ENCODE peak calls at places on chromosomes 16 and 17, in five cellular contexts. U is A549, P is stomach, E is IMR-90, H is H54. Q is an unnamed sample.

GRCh38 chr17:63740464-63741181 is 976 bp downstream of the STRADA start:
- DNase-seq in H (peak), U (no peak), P (no peak), E (peak), Q (peak)

GRCh38 chr16:79664407-79664806 is 63.9 kb upstream of the MAF start:
- DNase-seq in P (no peak), U (no peak), H (no peak), E (no peak), Q (no peak)

GRCh38 chr17:77869041-77869595 is 89.4 kb upstream of the TNRC6C start:
- DNase-seq in E (no peak), P (no peak), U (no peak), H (no peak), Q (no peak)

GRCh38 chr17:973053-973452 is 6.5 kb downstream of the NXN start:
- DNase-seq in P (no peak), U (no peak), E (no peak), H (no peak), Q (no peak)

GRCh38 chr17:44828919-44829557 is 1.0 kb downstream of the GJC1 start:
- DNase-seq in P (no peak), H (no peak), E (no peak), U (peak), Q (no peak)

GRCh38 chr17:76265624-76266243 is 586 bp downstream of the UBALD2 start:
- DNase-seq in U (peak), P (peak), E (peak), H (no peak), Q (peak)

GRCh38 chr17:61470530-61471136 is 18.4 kb downstream of the TBX4 start:
- DNase-seq in H (no peak), P (no peak), E (no peak), U (no peak), Q (no peak)

GRCh38 chr17:61574542-61575351 is 16.3 kb downstream of the NACA2 start:
- DNase-seq in E (peak), H (peak), U (peak), P (no peak), Q (no peak)

GRCh38 chr17:46013502-46014165 is 14.6 kb downstream of the STH start:
- DNase-seq in E (peak), H (no peak), P (no peak), U (no peak), Q (no peak)

GRCh38 chr16:81445143-81445922 is 725 bp downstream of the CMIP start:
- DNase-seq in U (no peak), H (peak), P (peak), E (peak), Q (peak)

GRCh38 chr16:81549547-81550411 is 105.2 kb downstream of the CMIP start:
- DNase-seq in E (no peak), U (no peak), H (no peak), P (no peak), Q (no peak)

GRCh38 chr17:80843741-80844156 is 147.9 kb upstream of the CHMP6 start:
- DNase-seq in U (no peak), E (no peak), P (no peak), H (no peak), Q (no peak)

GRCh38 chr17:63930951-63931575 is 1.1 kb downstream of the CD79B start:
- DNase-seq in P (peak), U (no peak), H (no peak), E (no peak), Q (no peak)

GRCh38 chr17:3710951-3711383 is 12.7 kb upstream of the HASPIN start:
- DNase-seq in E (peak), U (no peak), P (no peak), H (peak), Q (no peak)

GRCh38 chr17:36016555-36016954 is 1.2 kb downstream of the CCL23 start:
- DNase-seq in H (no peak), P (no peak), E (no peak), U (no peak), Q (no peak)

GRCh38 chr16:88857728-88858339 is 907 bp downstream of the TRAPPC2L start:
- DNase-seq in E (peak), U (peak), P (peak), H (peak), Q (peak)

GRCh38 chr17:74733365-74734122 is 3.5 kb upstream of the RAB37 start:
- DNase-seq in E (no peak), H (no peak), P (no peak), U (no peak), Q (no peak)

GRCh38 chr16:10521681-10522274 is 58.6 kb downstream of the EMP2 start:
- DNase-seq in U (peak), H (peak), E (peak), P (peak), Q (peak)

GRCh38 chr17:33459078-33459940 is 166.2 kb upstream of the ASIC2 start:
- DNase-seq in U (no peak), E (no peak), H (no peak), P (no peak), Q (no peak)

GRCh38 chr17:32185875-32186274 is 43.6 kb downstream of the RHOT1 start:
- DNase-seq in U (no peak), P (no peak), H (no peak), E (peak), Q (no peak)

GRCh38 chr16:12160249-12160648 is 183.7 kb downstream of the SNX29 start:
- DNase-seq in E (no peak), U (no peak), H (no peak), P (no peak), Q (no peak)

GRCh38 chr16:21638573-21638975 is 13.8 kb downstream of the IGSF6 start:
- DNase-seq in P (no peak), E (peak), U (no peak), H (no peak), Q (no peak)

GRCh38 chr17:15944720-15945492 is at the start of gene ADORA2B:
- DNase-seq in E (peak), U (peak), H (peak), P (peak), Q (peak)
- TF ChIP-seq POLR2A in E (peak), U (peak), H (no peak), P (no peak), Q (peak)

GRCh38 chr17:28221751-28222414 is 97.1 kb upstream of the TMEM97 start:
- DNase-seq in U (no peak), E (peak), H (no peak), P (no peak), Q (no peak)
- TF ChIP-seq POLR2A in U (no peak), E (no peak), H (no peak), P (no peak), Q (no peak)

GRCh38 chr16:28596115-28596630 is 677 bp downstream of the SULT1A2 start:
- DNase-seq in U (no peak), P (no peak), H (no peak), E (no peak), Q (no peak)

GRCh38 chr16:28592511-28592910 is 4.3 kb downstream of the SULT1A2 start:
- DNase-seq in E (no peak), U (no peak), P (no peak), H (no peak), Q (no peak)

GRCh38 chr16:28597692-28598261 is 927 bp upstream of the SULT1A2 start:
- DNase-seq in E (no peak), U (peak), P (no peak), H (no peak), Q (peak)

GRCh38 chr16:28592979-28593553 is 3.8 kb downstream of the SULT1A2 start:
- DNase-seq in P (no peak), U (no peak), H (no peak), E (no peak), Q (no peak)

DNA sequence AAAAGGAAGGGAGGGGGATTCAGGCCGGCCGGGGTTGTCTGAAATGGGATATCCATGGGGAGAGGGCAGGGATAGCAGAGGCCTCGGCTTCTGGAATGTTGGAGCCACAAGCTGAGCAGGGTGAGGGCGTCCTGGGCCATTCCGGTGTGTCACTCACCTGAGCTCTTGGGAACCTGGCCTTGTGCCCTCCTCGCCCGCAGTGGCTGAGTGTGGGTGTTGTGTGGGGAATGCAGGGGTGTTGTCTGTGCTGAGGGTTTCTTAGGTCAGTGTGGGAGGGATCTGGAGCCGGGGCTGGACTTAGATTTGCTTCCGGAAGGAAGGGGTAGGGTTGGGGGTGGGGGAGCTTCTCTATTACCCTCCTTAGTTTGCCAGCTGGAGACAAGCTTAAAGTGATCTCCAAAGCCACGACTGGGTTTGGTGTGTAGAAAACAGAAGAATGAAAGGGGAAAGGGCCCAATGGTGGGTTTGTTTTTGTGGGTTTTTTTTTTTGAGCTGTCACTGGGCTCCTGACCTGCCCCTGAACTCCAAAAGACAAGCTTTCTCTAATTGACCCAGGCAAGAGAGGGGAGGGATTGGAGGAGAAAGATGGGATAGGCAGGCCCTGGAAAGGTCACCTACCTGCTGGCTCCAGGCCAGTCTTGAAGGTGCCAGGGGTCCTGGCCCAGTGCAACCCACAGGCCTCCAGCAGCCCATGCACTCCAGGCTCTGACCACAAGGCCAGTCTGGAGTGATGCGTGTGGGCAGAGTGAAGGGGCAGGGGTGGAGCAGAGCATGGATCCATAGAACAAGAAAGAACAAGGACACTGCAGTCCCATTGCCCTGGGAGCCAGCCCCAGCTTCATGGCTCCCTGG is at the start of gene SULT1A2:
- DNase-seq in H (no peak), E (no peak), U (no peak), P (peak), Q (no peak)
- TF ChIP-seq POLR2A in H (no peak), E (no peak), U (no peak), P (no peak), Q (no peak)

DNA sequence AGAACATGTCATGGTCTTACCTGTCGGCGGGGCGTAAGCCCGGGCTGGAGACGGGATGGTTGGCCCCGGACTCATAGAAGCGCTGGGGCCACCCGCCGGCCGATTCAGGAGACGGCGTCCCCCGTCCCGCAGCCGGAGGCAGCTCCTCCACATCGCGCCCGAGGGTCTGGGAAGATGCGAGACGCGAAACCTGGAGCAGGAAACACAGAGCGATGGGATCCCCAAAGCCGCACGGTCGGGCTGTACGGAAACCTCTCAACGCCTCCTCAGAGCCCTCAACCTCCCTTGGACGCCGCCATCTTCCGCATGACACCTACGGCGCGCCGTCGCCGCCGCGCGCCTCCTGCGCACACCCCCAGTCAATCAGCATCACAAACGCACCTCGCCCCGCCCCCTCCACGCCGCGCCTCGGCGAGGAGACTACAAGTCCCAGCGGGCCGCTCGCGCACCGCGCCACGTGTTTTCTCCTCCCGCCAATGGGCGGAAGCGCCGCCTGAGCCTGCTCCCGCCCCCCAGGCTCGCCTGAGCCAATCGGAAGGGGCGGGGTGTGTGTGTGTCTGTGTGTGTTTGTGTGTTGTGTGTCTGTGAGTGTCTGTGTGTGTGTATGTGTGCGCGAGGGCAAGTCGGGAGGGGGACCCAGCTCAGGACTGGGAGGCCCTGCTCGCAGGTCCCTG is at the start of the genes ATPAF2 and GID4:
- DNase-seq in P (peak), H (peak), U (peak), E (peak), Q (peak)
- TF ChIP-seq POLR2A in P (peak), H (peak), U (peak), E (peak), Q (peak)

GRCh38 chr17:82255573-82255972 is 17.9 kb downstream of the CSNK1D start:
- DNase-seq in U (no peak), P (no peak), H (no peak), E (no peak), Q (no peak)

GRCh38 chr17:82253179-82253544 is 20.3 kb downstream of the CSNK1D start:
- DNase-seq in P (no peak), H (no peak), E (no peak), U (no peak), Q (no peak)

GRCh38 chr17:82250868-82251500 is 22.1 kb downstream of the SLC16A3 start:
- DNase-seq in E (no peak), P (no peak), H (no peak), U (no peak), Q (no peak)

GRCh38 chr17:82249896-82250581 is 21.2 kb downstream of the SLC16A3 start:
- DNase-seq in E (no peak), P (no peak), U (no peak), H (no peak), Q (no peak)

DNA sequence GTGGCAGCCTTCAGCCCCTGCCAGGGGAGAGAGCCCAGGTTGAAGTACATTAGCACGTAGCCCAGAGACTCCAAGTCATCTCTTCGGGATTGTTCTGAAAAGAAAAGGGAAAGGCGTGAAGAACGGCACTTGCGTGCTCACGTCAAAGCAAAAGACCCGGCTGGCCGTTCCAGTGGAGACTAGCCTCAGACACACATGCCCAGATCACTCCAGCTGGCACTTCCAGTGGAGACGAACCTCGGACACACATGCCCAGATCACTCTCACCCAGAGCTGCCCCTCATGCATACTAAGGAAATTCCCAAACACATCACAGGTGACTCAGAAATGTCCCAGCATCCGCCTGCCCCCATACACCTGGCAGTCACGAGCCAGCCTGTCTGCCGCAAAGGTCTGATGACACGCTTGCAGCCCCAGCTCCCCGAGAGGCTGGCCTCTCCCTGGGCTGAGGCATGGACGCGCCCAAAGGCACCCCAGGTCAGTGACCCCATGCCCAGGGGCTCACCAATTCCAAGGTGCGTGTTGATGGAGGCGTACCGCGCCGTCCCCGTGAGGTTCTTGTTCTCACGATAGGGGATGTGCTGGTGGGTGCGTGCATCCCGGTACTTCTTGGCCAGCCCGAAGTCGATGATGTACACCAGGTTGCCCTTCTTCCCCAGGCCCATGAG is 20.9 kb downstream of the CSNK1D start:
- DNase-seq in E (no peak), H (no peak), U (no peak), P (no peak), Q (no peak)
- TF ChIP-seq POLR2A in E (no peak), H (no peak), U (no peak), P (no peak), Q (no peak)

GRCh38 chr16:1983544-1984346 is at the start of gene GFER:
- DNase-seq in H (peak), E (peak), U (peak), P (peak), Q (peak)
- TF ChIP-seq POLR2A in H (peak), E (peak), U (peak), P (no peak), Q (peak)

GRCh38 chr17:29110372-29110757 is 67.4 kb downstream of the PIPOX start:
- DNase-seq in U (no peak), E (no peak), P (no peak), H (no peak), Q (no peak)
- TF ChIP-seq POLR2A in U (no peak), E (no peak), P (no peak), H (no peak), Q (no peak)

GRCh38 chr17:82008258-82008940 is 14.3 kb downstream of the CENPX start:
- DNase-seq in H (no peak), E (no peak), U (no peak), P (no peak), Q (no peak)

GRCh38 chr17:82008941-82009405 is 13.7 kb downstream of the CENPX start:
- DNase-seq in U (no peak), P (no peak), H (no peak), E (no peak), Q (no peak)

GRCh38 chr17:82006468-82007227 is 16.0 kb downstream of the CENPX start:
- DNase-seq in P (no peak), E (peak), H (no peak), U (no peak), Q (no peak)

GRCh38 chr17:82007228-82007494 is 15.5 kb downstream of the CENPX start:
- DNase-seq in U (no peak), E (no peak), H (no peak), P (no peak), Q (no peak)

GRCh38 chr17:82007495-82008257 is 15.0 kb downstream of the CENPX start:
- DNase-seq in E (no peak), U (no peak), P (no peak), H (no peak), Q (no peak)
- TF ChIP-seq POLR2A in E (no peak), U (no peak), P (no peak), H (no peak), Q (no peak)

DNA sequence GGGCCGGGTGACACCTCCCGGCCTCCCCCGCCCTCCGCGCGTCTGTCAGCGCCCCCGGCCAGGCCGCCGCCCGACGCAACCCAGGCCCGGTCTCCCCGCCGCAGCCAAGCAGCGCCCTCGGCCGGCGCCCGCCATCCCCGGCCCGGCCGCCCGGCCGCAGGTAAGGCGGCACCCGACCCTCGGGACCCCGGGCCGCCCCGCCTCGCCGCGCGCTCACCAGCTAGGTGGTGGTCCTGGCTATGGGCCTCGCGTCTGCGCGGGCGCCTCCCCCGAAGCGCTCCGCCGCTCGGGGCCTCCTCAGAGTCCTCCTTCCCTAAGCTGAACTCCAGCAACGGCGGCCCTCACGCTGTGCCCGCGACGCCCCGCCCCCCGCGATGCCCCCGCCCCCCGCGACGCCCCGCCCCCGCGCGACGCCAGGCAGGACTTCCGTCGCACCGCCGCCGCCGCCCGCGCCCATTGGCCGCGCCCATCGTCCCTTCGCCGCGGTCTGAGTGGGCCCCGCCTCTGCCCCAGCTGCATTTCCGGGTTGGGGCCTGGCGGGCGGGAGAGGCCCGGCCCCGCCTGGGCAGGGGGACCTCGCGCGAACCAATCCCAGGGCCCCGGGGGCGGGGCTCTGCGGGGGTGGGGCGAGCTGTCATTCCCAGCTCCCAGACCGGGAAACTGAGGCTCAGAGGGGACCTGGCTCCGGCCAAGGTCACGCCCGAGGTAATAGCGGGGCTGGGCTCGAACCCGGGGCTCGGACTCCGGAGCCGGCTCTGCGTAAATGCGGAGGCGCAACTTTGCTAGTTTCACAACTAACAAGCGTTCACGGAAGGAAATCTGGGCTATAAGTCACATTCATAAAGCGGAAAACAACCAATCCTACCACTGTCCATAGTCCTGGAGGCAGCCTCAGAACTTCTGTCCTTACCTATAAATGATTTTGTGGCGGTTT is 9.0 kb upstream of the KCTD5 start:
- DNase-seq in U (peak), P (peak), H (peak), E (peak), Q (peak)
- TF ChIP-seq POLR2A in U (peak), P (no peak), H (peak), E (peak), Q (peak)

GRCh38 chr16:74984670-74985411 is at the start of gene WDR59:
- DNase-seq in P (peak), H (peak), E (peak), U (peak), Q (peak)
- TF ChIP-seq POLR2A in P (no peak), H (peak), E (peak), U (peak), Q (peak)